ENCODE peak calls at places on chromosomes 7 and 10, in ten cellular contexts. One of them, this sample, is unnamed.

GRCh38 chr7:77349141-77349540 is 67.0 kb downstream of the GSAP start:
- DNase-seq in sigmoid colon: no peak
- DNase-seq in ovary: no peak
- DNase-seq in adrenal gland: no peak
- DNase-seq in transverse colon: no peak
- DNase-seq in IMR-90: peak; percentile 46
- DNase-seq in heart left ventricle: no peak
- DNase-seq in HCT116: no peak
- DNase-seq in uterus: no peak
- DNase-seq in stomach: no peak
- DNase-seq in this sample: no peak

GRCh38 chr7:124758327-124758726 is 7.3 kb downstream of the GPR37 start:
- DNase-seq in ovary: no peak
- DNase-seq in heart left ventricle: no peak
- DNase-seq in IMR-90: peak; percentile 74
- DNase-seq in adrenal gland: no peak
- DNase-seq in transverse colon: no peak
- DNase-seq in HCT116: no peak
- DNase-seq in sigmoid colon: no peak
- DNase-seq in uterus: no peak
- DNase-seq in stomach: no peak
- DNase-seq in this sample: no peak

GRCh38 chr7:101507791-101508252 is 121.3 kb downstream of the MYL10 start:
- DNase-seq in heart left ventricle: no peak
- DNase-seq in adrenal gland: peak; percentile 20
- DNase-seq in stomach: no peak
- DNase-seq in uterus: peak; percentile 23
- DNase-seq in HCT116: peak; percentile 63
- DNase-seq in IMR-90: peak; percentile 42
- DNase-seq in transverse colon: peak; percentile 14
- DNase-seq in sigmoid colon: no peak
- DNase-seq in ovary: no peak
- DNase-seq in this sample: no peak

GRCh38 chr7:20681258-20681882 is 65.9 kb downstream of the ABCB5 start:
- DNase-seq in stomach: no peak
- DNase-seq in uterus: no peak
- DNase-seq in adrenal gland: no peak
- DNase-seq in ovary: no peak
- DNase-seq in heart left ventricle: no peak
- DNase-seq in sigmoid colon: no peak
- DNase-seq in transverse colon: no peak
- DNase-seq in IMR-90: no peak
- DNase-seq in HCT116: no peak
- DNase-seq in this sample: no peak

GRCh38 chr10:48473704-48474103 is 131.2 kb downstream of the ARHGAP22 start:
- DNase-seq in HCT116: no peak
- DNase-seq in adrenal gland: no peak
- DNase-seq in IMR-90: no peak
- DNase-seq in transverse colon: no peak
- DNase-seq in sigmoid colon: peak; percentile 46
- DNase-seq in stomach: peak; percentile 21
- DNase-seq in ovary: no peak
- DNase-seq in heart left ventricle: no peak
- DNase-seq in uterus: no peak
- DNase-seq in this sample: peak; percentile 36

GRCh38 chr7:129434846-129435318 is 650 bp downstream of the STRIP2 start:
- DNase-seq in HCT116: no peak
- DNase-seq in stomach: no peak
- DNase-seq in adrenal gland: no peak
- DNase-seq in ovary: peak; percentile 19
- DNase-seq in heart left ventricle: no peak
- DNase-seq in sigmoid colon: no peak
- DNase-seq in transverse colon: peak; percentile 7
- DNase-seq in IMR-90: peak; percentile 14
- DNase-seq in uterus: no peak
- DNase-seq in this sample: peak; percentile 60

GRCh38 chr7:75055830-75056431 is 17.7 kb downstream of the RCC1L start:
- DNase-seq in adrenal gland: no peak
- DNase-seq in IMR-90: peak; percentile 40
- DNase-seq in heart left ventricle: peak; percentile 48
- DNase-seq in stomach: no peak
- DNase-seq in uterus: peak; percentile 79
- DNase-seq in HCT116: no peak
- DNase-seq in ovary: peak; percentile 60
- DNase-seq in transverse colon: no peak
- DNase-seq in sigmoid colon: peak; percentile 82
- DNase-seq in this sample: no peak

GRCh38 chr7:2172311-2173183 is 60.2 kb downstream of the MAD1L1 start:
- DNase-seq in stomach: peak; percentile 91
- DNase-seq in uterus: no peak
- DNase-seq in IMR-90: peak; percentile 97
- DNase-seq in transverse colon: peak; percentile 68
- DNase-seq in sigmoid colon: no peak
- DNase-seq in heart left ventricle: no peak
- DNase-seq in adrenal gland: no peak
- DNase-seq in ovary: peak; percentile 49
- DNase-seq in HCT116: no peak
- DNase-seq in this sample: no peak

GRCh38 chr10:18607503-18607902 is 43.9 kb downstream of the NSUN6 start:
- DNase-seq in sigmoid colon: peak; percentile 74
- DNase-seq in transverse colon: peak; percentile 36
- DNase-seq in adrenal gland: peak; percentile 65
- DNase-seq in ovary: peak; percentile 35
- DNase-seq in uterus: peak; percentile 30
- DNase-seq in IMR-90: peak; percentile 89
- DNase-seq in stomach: peak; percentile 38
- DNase-seq in HCT116: peak; percentile 72
- DNase-seq in heart left ventricle: peak; percentile 57
- DNase-seq in this sample: no peak

GRCh38 chr7:66247387-66248078 is 42.4 kb downstream of the TPST1 start:
- DNase-seq in stomach: no peak
- DNase-seq in heart left ventricle: no peak
- DNase-seq in sigmoid colon: no peak
- DNase-seq in uterus: no peak
- DNase-seq in adrenal gland: no peak
- DNase-seq in transverse colon: no peak
- DNase-seq in IMR-90: no peak
- DNase-seq in HCT116: no peak
- DNase-seq in ovary: no peak
- DNase-seq in this sample: no peak

GRCh38 chr7:136950331-136950730 is 81.9 kb downstream of the CHRM2 start:
- DNase-seq in HCT116: no peak
- DNase-seq in stomach: no peak
- DNase-seq in sigmoid colon: no peak
- DNase-seq in transverse colon: no peak
- DNase-seq in uterus: no peak
- DNase-seq in IMR-90: no peak
- DNase-seq in heart left ventricle: no peak
- DNase-seq in ovary: no peak
- DNase-seq in adrenal gland: no peak
- DNase-seq in this sample: no peak

GRCh38 chr10:21993360-21994001 is 10.0 kb downstream of the DNAJC1 start:
- DNase-seq in HCT116: peak; percentile 26
- DNase-seq in transverse colon: no peak
- DNase-seq in IMR-90: peak; percentile 29
- DNase-seq in sigmoid colon: no peak
- DNase-seq in ovary: no peak
- DNase-seq in uterus: no peak
- DNase-seq in stomach: no peak
- DNase-seq in adrenal gland: no peak
- DNase-seq in heart left ventricle: no peak
- DNase-seq in this sample: no peak

DNA sequence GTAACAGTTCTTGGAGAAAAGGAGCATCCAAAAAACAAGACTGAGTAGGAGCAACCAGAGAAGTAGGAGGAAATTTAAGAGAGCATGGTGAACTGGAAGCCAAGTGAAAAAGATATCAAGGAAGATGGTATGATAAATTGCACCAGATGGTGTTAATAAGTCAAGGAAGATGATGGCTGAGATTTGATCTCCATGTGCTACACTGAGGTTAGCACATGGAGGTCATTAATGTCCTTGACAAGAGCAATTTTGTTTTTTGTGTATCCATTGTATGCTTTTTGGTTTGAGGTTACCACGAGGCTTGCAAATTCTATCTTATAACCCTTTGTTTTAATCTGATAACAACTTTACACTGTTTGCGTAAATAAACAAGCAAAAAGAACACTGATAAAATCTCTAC is 11.3 kb upstream of the PTTG1IP2 start:
- DNase-seq in adrenal gland: no peak
- DNase-seq in IMR-90: no peak
- DNase-seq in transverse colon: no peak
- DNase-seq in sigmoid colon: no peak
- DNase-seq in heart left ventricle: no peak
- DNase-seq in uterus: no peak
- DNase-seq in ovary: no peak
- DNase-seq in stomach: no peak
- DNase-seq in HCT116: no peak
- DNase-seq in this sample: no peak
- H3K27ac ChIP-seq in adrenal gland: no peak overlapping the region
- H3K27ac ChIP-seq in IMR-90: no peak overlapping the region
- H3K27ac ChIP-seq in transverse colon: no peak overlapping the region
- H3K27ac ChIP-seq in sigmoid colon: no peak overlapping the region
- H3K27ac ChIP-seq in heart left ventricle: no peak overlapping the region
- H3K27ac ChIP-seq in uterus: no peak overlapping the region
- H3K27ac ChIP-seq in ovary: no peak overlapping the region
- H3K27ac ChIP-seq in stomach: no peak overlapping the region
- H3K27ac ChIP-seq in HCT116: no peak overlapping the region
- H3K27ac ChIP-seq in this sample: no peak overlapping the region

DNA sequence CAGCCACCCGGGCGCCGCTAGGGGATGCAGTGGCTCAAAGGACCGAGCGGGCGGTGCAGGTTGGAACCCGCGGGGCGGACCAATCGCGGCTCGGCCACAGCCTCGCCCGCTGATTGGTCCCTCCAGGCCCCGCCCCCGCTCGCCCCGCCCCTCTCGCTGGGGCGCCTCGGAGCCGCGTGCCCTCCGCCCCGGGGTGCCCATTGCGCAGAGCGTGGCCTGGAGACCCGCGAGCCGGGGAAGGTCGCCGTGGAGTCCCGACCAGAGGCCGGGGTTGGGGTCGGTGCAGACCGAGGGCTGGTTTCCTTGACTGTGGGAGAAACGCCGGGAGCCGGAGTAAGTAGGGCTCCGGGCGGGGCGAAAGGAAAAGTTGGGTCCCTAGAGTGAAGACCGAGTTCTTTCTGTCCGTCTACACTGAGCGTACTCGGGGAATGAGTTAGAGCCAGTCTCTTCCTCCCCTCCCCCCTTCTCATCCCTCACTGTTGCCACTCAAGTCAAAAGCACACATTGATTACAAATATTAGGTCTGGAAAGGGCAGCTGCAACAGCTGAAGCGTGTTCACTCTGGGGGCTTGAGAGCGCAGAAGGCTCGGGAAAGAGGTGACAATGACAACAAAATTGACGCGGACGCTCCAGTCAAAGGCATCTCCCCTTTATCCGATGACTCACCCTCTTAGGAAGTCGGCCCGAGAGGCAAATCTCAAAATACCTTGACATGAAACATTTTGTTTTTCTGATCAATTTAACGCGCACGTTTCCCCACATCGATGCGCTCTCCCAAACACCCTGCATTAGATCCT is 844 bp upstream of the GATA3 start:
- DNase-seq in ovary: peak; percentile 21
- DNase-seq in stomach: peak; percentile 86
- DNase-seq in heart left ventricle: peak; percentile 82
- DNase-seq in uterus: peak; percentile 35
- DNase-seq in sigmoid colon: no peak
- DNase-seq in HCT116: peak; percentile 55
- DNase-seq in adrenal gland: peak; percentile 94
- DNase-seq in IMR-90: peak; percentile 70
- DNase-seq in transverse colon: peak; percentile 83
- DNase-seq in this sample: peak; percentile 85
- TF ChIP-seq POLR2A in ovary: no peak
- TF ChIP-seq POLR2A in stomach: no peak
- TF ChIP-seq POLR2A in heart left ventricle: no peak
- TF ChIP-seq POLR2A in uterus: no peak
- TF ChIP-seq POLR2A in sigmoid colon: no peak
- TF ChIP-seq POLR2A in HCT116: no peak
- TF ChIP-seq POLR2A in adrenal gland: peak; percentile 1
- TF ChIP-seq POLR2A in IMR-90: no peak
- TF ChIP-seq POLR2A in transverse colon: no peak
- TF ChIP-seq POLR2A in this sample: no peak

DNA sequence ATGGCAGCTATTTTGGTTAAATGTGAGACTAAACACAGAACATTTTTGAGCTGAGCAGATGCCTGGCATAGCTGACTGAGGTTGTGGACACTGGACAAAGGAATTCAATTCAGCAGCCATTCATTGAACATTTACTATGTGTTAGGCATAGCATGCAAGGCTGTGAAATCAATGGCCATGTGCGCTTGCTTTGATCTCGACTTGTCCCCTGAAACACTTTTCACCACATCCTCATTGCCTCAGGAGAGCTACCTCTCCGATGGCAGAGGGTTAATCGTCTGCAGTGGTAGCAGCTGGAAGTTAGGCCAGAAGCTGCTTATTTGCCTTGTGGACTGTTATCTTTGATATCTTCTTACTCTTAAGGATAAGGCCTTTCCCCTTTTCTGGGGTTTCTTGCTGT is 297.8 kb downstream of the AUTS2 start:
- DNase-seq in heart left ventricle: no peak
- DNase-seq in stomach: no peak
- DNase-seq in uterus: no peak
- DNase-seq in IMR-90: no peak
- DNase-seq in transverse colon: no peak
- DNase-seq in HCT116: no peak
- DNase-seq in adrenal gland: no peak
- DNase-seq in ovary: no peak
- DNase-seq in sigmoid colon: no peak
- DNase-seq in this sample: no peak
- H3K27ac ChIP-seq in heart left ventricle: no peak overlapping the region
- H3K27ac ChIP-seq in stomach: no peak overlapping the region
- H3K27ac ChIP-seq in uterus: no peak overlapping the region
- H3K27ac ChIP-seq in IMR-90: no peak overlapping the region
- H3K27ac ChIP-seq in transverse colon: no peak overlapping the region
- H3K27ac ChIP-seq in HCT116: no peak overlapping the region
- H3K27ac ChIP-seq in adrenal gland: no peak overlapping the region
- H3K27ac ChIP-seq in ovary: no peak overlapping the region
- H3K27ac ChIP-seq in sigmoid colon: no peak overlapping the region
- H3K27ac ChIP-seq in this sample: no peak overlapping the region

DNA sequence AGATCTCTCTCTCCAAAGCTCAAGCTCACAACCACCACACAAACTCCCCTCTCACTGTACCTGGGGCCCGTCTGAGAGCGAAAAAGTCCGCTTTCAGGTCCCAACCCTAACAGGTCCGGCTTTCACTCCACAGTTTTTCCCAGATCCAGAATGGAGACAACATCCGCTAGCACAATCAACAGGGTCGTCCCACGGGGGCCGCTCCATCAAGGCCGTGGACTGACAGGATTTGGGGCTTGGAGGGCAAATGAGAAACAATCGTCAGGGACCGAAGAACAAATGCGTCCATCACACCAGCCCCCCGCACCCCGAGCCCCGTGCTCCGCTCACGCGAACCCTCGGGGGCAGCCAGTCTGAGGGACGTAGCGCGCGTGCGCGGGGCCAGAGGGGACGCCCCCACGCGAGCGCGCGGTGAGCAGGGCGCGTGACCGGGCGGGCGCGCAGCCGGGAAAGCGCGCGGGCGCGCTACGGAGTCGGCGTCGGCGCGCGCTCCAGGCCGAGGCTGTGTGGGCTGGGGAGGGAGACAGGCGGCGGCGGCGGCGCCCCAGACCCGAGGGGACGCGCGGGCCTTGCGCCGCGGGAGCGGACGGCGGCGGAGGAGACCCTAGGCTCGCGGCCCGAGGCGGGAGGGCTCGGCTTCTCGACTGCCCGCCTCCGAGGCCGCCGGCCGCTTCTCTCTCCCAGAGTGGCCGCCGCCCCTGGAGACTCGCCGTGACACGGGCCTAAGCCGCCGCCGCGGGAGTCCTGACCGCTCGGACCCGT is at the start of gene SLK:
- DNase-seq in uterus: peak; percentile 75
- DNase-seq in adrenal gland: peak; percentile 87
- DNase-seq in heart left ventricle: peak; percentile 87
- DNase-seq in ovary: peak; percentile 81
- DNase-seq in stomach: peak; percentile 85
- DNase-seq in HCT116: peak; percentile 59
- DNase-seq in transverse colon: peak; percentile 85
- DNase-seq in sigmoid colon: peak; percentile 89
- DNase-seq in IMR-90: peak; percentile 79
- DNase-seq in this sample: peak; percentile 91
- TF ChIP-seq POLR2A in uterus: peak; percentile 99
- TF ChIP-seq POLR2A in adrenal gland: peak; percentile 98
- TF ChIP-seq POLR2A in heart left ventricle: peak; percentile 65
- TF ChIP-seq POLR2A in ovary: peak; percentile 96
- TF ChIP-seq POLR2A in stomach: peak; percentile 17
- TF ChIP-seq POLR2A in HCT116: peak; percentile 70
- TF ChIP-seq POLR2A in transverse colon: peak; percentile 72
- TF ChIP-seq POLR2A in sigmoid colon: peak; percentile 22
- TF ChIP-seq POLR2A in IMR-90: peak; percentile 42
- TF ChIP-seq POLR2A in this sample: peak; percentile 95